ENCODE peak calls at places on chromosomes 4 and X, in ten cellular contexts. A, K, L, P, O, W, X, Y, R and V are unnamed samples.

GRCh38 chr4:98929341-98930267 is 671 bp upstream of the EIF4E start:
- DNase-seq in Y (no peak), K (peak), A (peak), P (no peak), X (peak), O (peak), W (peak), R (peak), L (peak), V (peak)

GRCh38 chrX:3651272-3651671 is 62.2 kb downstream of the PRKX start:
- DNase-seq in P (no peak), K (peak), Y (no peak), X (no peak), O (no peak), L (no peak), R (peak), W (no peak), A (no peak), V (peak)

GRCh38 chr4:17544831-17545234 is 29.9 kb downstream of the CLRN2 start:
- DNase-seq in A (no peak), L (no peak), W (no peak), O (no peak), P (no peak), K (no peak), R (no peak), X (no peak), Y (no peak), V (peak)

GRCh38 chr4:73679836-73680235 is 59.6 kb upstream of the RASSF6 start:
- DNase-seq in W (no peak), A (no peak), O (no peak), P (no peak), L (no peak), K (peak), X (no peak), R (peak), Y (no peak), V (peak)

GRCh38 chr4:1205641-1206298 is 33.4 kb upstream of the SPON2 start:
- DNase-seq in K (no peak), A (no peak), L (no peak), X (no peak), O (peak), W (no peak), Y (no peak), R (no peak), P (peak), V (no peak)

GRCh38 chr4:167903291-167903721 is 189.0 kb upstream of the ANXA10 start:
- DNase-seq in A (no peak), Y (no peak), W (no peak), X (no peak), R (peak), P (no peak), L (no peak), O (no peak), K (peak), V (peak)

GRCh38 chr4:62232755-62233280 is 1032.7 kb downstream of the ADGRL3 start:
- DNase-seq in O (no peak), W (no peak), Y (peak), K (no peak), R (no peak), P (no peak), L (no peak), A (no peak), X (no peak), V (no peak)

GRCh38 chr4:103306870-103307345 is 108.8 kb upstream of the CENPE start:
- DNase-seq in L (no peak), K (no peak), P (peak), X (no peak), W (no peak), O (no peak), R (no peak), Y (peak), A (no peak), V (peak)

GRCh38 chrX:72676465-72676864 is 37.6 kb downstream of the PHKA1 start:
- DNase-seq in A (no peak), K (no peak), R (peak), L (no peak), W (no peak), X (no peak), O (no peak), Y (no peak), P (no peak), V (no peak)

GRCh38 chr4:56821394-56822263 is at the start of gene SPINK2:
- DNase-seq in W (no peak), L (peak), R (no peak), Y (peak), P (no peak), O (no peak), K (no peak), X (no peak), A (no peak), V (no peak)

GRCh38 chr4:64361399-64361740 is 47.9 kb downstream of the TECRL start:
- DNase-seq in A (no peak), K (no peak), L (no peak), R (no peak), X (no peak), P (no peak), Y (no peak), O (no peak), W (no peak), V (no peak)

GRCh38 chr4:7761720-7762119 is 177.9 kb downstream of the AFAP1 start:
- DNase-seq in W (no peak), X (no peak), P (peak), A (peak), Y (peak), L (peak), K (no peak), R (peak), O (peak), V (peak)

GRCh38 chrX:116667346-116667745 is 204.6 kb upstream of the CT83 start:
- DNase-seq in W (no peak), Y (peak), K (no peak), O (no peak), R (no peak), X (no peak), L (no peak), P (no peak), A (no peak), V (no peak)

GRCh38 chrX:134184936-134185335 is 52.0 kb upstream of the CCDC160 start:
- DNase-seq in X (no peak), Y (no peak), L (no peak), O (no peak), K (no peak), A (no peak), P (no peak), R (no peak), W (no peak), V (no peak)

GRCh38 chrX:106035064-106035463 is 3.5 kb downstream of the SERPINA7 start:
- DNase-seq in X (no peak), P (no peak), A (no peak), K (no peak), W (no peak), L (no peak), Y (peak), O (no peak), R (no peak), V (peak)
- H3K4me3 ChIP-seq in X (no peak), P (no peak), A (no peak), K (no peak), W (no peak), L (no peak), Y (no peak), O (no peak), R (no peak), V (no peak)

GRCh38 chr4:93710101-93710846 is 118.3 kb upstream of the ATOH1 start:
- DNase-seq in O (no peak), P (no peak), W (no peak), X (no peak), A (no peak), L (peak), K (no peak), R (no peak), Y (peak), V (no peak)
- TF ChIP-seq CTCF in O (no peak), P (no peak), W (no peak), X (no peak), A (no peak), L (peak), K (no peak), R (no peak), Y (peak), V (no peak)

DNA sequence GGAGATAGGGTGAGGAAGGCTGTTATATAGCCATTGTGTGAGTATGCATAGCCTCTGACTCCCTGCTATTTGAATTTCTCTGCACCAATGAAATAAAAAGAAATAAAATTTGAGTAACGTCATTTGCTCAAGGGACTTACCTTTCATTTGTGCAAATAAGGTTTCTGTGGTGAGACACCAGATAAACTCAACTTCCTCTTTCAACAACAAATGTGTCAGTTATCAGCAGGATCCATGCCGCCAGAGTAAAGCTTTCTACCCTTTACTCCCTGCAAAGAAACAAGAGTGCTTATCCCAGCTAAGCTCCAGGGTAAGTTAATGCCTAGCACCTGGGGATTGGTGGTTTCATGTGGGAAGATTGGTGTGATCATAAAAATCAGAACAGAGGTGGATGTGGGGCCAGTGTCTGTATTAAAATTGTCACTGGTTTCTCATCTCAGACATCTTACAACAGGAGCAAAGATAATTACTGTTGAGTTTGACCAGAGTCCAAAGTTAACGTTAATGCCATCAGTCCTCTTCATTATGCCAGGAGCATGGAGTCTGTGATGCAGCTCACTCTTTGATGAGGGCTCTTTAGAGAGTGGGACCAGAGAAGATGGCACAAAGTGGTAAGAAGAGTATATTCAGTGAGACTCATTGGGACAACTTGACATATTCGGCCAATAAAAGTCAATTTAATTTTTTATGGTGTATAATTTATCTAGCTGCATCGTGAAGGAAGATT is at the start of gene P2RY10:
- DNase-seq in R (no peak), A (no peak), O (no peak), L (no peak), W (no peak), Y (no peak), P (no peak), X (no peak), K (no peak), V (no peak)
- H3K4me3 ChIP-seq in R (no peak), A (no peak), O (no peak), L (no peak), W (no peak), Y (no peak), P (no peak), X (no peak), K (no peak), V (no peak)

DNA sequence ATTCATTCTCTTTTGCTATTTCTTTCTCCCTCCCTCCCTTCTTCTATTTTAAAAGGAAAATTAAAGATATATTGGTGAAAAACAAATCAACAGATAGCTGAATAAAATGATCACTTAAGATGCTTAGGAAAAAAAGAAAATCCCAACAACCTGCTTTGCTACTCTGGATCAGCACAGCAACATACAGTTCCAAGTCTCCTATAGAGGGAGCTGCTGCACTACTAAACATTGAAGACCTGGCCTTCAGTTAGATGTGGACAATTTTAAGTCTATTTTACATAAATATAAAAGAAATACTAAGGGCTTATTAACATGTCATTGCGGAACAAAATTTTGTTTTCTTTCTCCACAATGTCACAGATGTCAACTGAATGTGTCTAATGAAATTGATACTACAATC is 226.4 kb downstream of the MAGEB5 start:
- DNase-seq in A (no peak), Y (peak), O (no peak), P (no peak), W (peak), R (peak), K (peak), L (no peak), X (no peak), V (peak)
- TF ChIP-seq CTCF in A (no peak), Y (peak), O (no peak), P (no peak), W (peak), R (peak), K (peak), L (no peak), X (peak), V (peak)

DNA sequence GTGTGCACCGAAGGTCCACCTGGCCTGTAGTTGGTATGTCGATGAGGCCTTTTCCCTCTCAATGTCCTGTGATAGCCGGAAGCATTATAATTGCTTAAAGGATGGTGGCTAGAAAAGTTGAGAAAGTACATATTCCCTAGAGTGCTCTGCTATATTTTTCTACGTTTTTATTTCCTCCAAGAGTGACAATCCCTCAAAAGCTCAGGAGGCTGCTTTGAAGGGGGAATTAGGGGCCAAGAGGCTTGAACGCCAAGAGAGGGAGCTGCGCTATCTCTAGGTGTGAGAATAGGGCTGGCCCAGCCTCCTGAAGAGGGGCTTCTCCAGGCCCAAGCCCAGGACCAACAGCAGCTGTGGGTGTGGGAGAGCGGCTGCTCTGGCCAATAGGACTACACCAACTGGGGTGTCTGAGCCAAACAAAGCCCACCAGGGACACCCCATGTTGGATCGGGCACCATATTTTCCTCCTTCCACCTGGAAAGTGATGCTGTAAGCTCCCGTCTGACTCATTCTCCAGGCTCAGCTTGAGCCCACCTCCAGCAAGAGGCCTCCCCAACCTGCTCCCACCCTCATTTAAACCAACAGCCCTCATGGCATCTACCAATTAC is 124.0 kb downstream of the IRF2 start:
- DNase-seq in Y (no peak), O (no peak), X (no peak), K (no peak), L (no peak), P (no peak), A (no peak), W (no peak), R (no peak), V (no peak)
- H3K4me3 ChIP-seq in Y (no peak), O (no peak), X (no peak), K (no peak), L (no peak), P (no peak), A (no peak), W (no peak), R (no peak), V (no peak)

GRCh38 chr4:25536577-25537325 is 118.9 kb upstream of the SLC34A2 start:
- DNase-seq in W (no peak), K (no peak), L (no peak), A (no peak), O (no peak), R (no peak), Y (no peak), P (no peak), X (no peak), V (no peak)
- TF ChIP-seq CTCF in W (no peak), K (no peak), L (no peak), A (no peak), O (no peak), R (no peak), Y (no peak), P (no peak), X (no peak), V (no peak)